ENCODE peak calls at places on chromosomes 5 and 9, in four cellular contexts. One of them, this sample, is unnamed.

GRCh38 chr9:133690111-133690561 is 48.0 kb downstream of the SARDH start:
- DNase-seq in ureter: no peak
- DNase-seq in GM12891: no peak
- DNase-seq in neural crest cell: no peak
- DNase-seq in this sample: no peak

GRCh38 chr5:175842947-175843793 is 28.2 kb upstream of the CPLX2 start:
- DNase-seq in neural crest cell: no peak
- DNase-seq in GM12891: no peak
- DNase-seq in ureter: no peak
- DNase-seq in this sample: no peak

GRCh38 chr5:116363780-116364179 is 210.8 kb downstream of the SEMA6A start:
- DNase-seq in ureter: no peak
- DNase-seq in GM12891: no peak
- DNase-seq in neural crest cell: no peak
- DNase-seq in this sample: no peak

GRCh38 chr9:108445431-108446018 is 410.3 kb downstream of the ACTL7B start:
- DNase-seq in neural crest cell: peak
- DNase-seq in ureter: no peak
- DNase-seq in GM12891: no peak
- DNase-seq in this sample: no peak

GRCh38 chr5:149358294-149358651 is 427 bp downstream of the PCYOX1L start:
- DNase-seq in ureter: no peak
- DNase-seq in neural crest cell: no peak
- DNase-seq in GM12891: no peak
- DNase-seq in this sample: peak

GRCh38 chr9:98783518-98784226 is 12.7 kb downstream of the ANKS6 start:
- DNase-seq in ureter: no peak
- DNase-seq in GM12891: no peak
- DNase-seq in neural crest cell: no peak
- DNase-seq in this sample: no peak

GRCh38 chr5:120436996-120437395 is 27.1 kb upstream of the PRR16 start:
- DNase-seq in ureter: no peak
- DNase-seq in GM12891: no peak
- DNase-seq in neural crest cell: no peak
- DNase-seq in this sample: no peak

GRCh38 chr5:27947088-27947487 is 908.7 kb upstream of the CDH9 start:
- DNase-seq in GM12891: no peak
- DNase-seq in neural crest cell: no peak
- DNase-seq in ureter: peak
- DNase-seq in this sample: no peak

GRCh38 chr5:135565256-135565655 is 13.5 kb downstream of the CXCL14 start:
- DNase-seq in ureter: no peak
- DNase-seq in neural crest cell: no peak
- DNase-seq in GM12891: no peak
- DNase-seq in this sample: no peak

GRCh38 chr5:151239237-151239861 is 13.6 kb upstream of the GM2A start:
- DNase-seq in neural crest cell: peak
- DNase-seq in ureter: peak
- DNase-seq in GM12891: no peak
- DNase-seq in this sample: peak

GRCh38 chr5:138948391-138949222 is 73.5 kb upstream of the LRRTM2 start:
- DNase-seq in ureter: no peak
- DNase-seq in GM12891: no peak
- DNase-seq in neural crest cell: no peak
- DNase-seq in this sample: no peak

GRCh38 chr5:148011407-148012124 is 52.2 kb upstream of the SPINK5 start:
- DNase-seq in neural crest cell: no peak
- DNase-seq in GM12891: no peak
- DNase-seq in ureter: peak
- DNase-seq in this sample: no peak

GRCh38 chr5:90558344-90559192 is at the start of gene ADGRV1:
- DNase-seq in GM12891: peak
- DNase-seq in ureter: no peak
- DNase-seq in neural crest cell: peak
- DNase-seq in this sample: no peak

GRCh38 chr9:78363221-78363620 is 66.3 kb downstream of the PSAT1 start:
- DNase-seq in neural crest cell: no peak
- DNase-seq in GM12891: no peak
- DNase-seq in ureter: no peak
- DNase-seq in this sample: no peak

GRCh38 chr5:103523319-103523718 is 39.3 kb downstream of the NUDT12 start:
- DNase-seq in ureter: peak
- DNase-seq in neural crest cell: no peak
- DNase-seq in GM12891: no peak
- DNase-seq in this sample: no peak

GRCh38 chr5:39494099-39494498 is 69.3 kb upstream of the DAB2 start:
- DNase-seq in ureter: no peak
- DNase-seq in neural crest cell: no peak
- DNase-seq in GM12891: no peak
- DNase-seq in this sample: no peak

GRCh38 chr5:52856564-52856963 is 68.8 kb downstream of the ITGA1 start:
- DNase-seq in neural crest cell: no peak
- DNase-seq in ureter: no peak
- DNase-seq in GM12891: no peak
- DNase-seq in this sample: no peak

GRCh38 chr5:88288798-88289197 is 20.2 kb upstream of the TMEM161B start:
- DNase-seq in neural crest cell: no peak
- DNase-seq in ureter: no peak
- DNase-seq in GM12891: no peak
- DNase-seq in this sample: no peak

GRCh38 chr5:167594750-167595149 is 696.7 kb upstream of the WWC1 start:
- DNase-seq in neural crest cell: no peak
- DNase-seq in GM12891: no peak
- DNase-seq in ureter: no peak
- DNase-seq in this sample: no peak

GRCh38 chr5:37665889-37666288 is 174.0 kb downstream of the GDNF start:
- DNase-seq in neural crest cell: no peak
- DNase-seq in GM12891: no peak
- DNase-seq in ureter: no peak
- DNase-seq in this sample: no peak

GRCh38 chr9:20636883-20637440 is 14.7 kb upstream of the MLLT3 start:
- DNase-seq in GM12891: no peak
- DNase-seq in neural crest cell: no peak
- DNase-seq in ureter: no peak
- DNase-seq in this sample: no peak

GRCh38 chr5:157523976-157524375 is 51.6 kb downstream of the ADAM19 start:
- DNase-seq in GM12891: no peak
- DNase-seq in neural crest cell: no peak
- DNase-seq in ureter: no peak
- DNase-seq in this sample: no peak

GRCh38 chr9:34072410-34072809 is 23.7 kb upstream of the UBAP2 start:
- DNase-seq in ureter: peak
- DNase-seq in neural crest cell: no peak
- DNase-seq in GM12891: no peak
- DNase-seq in this sample: no peak

GRCh38 chr9:96021616-96022444 is 146.3 kb downstream of the ERCC6L2 start:
- DNase-seq in GM12891: no peak
- DNase-seq in neural crest cell: peak
- DNase-seq in ureter: no peak
- DNase-seq in this sample: no peak

GRCh38 chr9:120477534-120478001 is 102.4 kb downstream of the CDK5RAP2 start:
- DNase-seq in GM12891: peak
- DNase-seq in ureter: peak
- DNase-seq in neural crest cell: peak
- DNase-seq in this sample: peak

GRCh38 chr5:133041157-133041784 is 10.5 kb upstream of the HSPA4 start:
- DNase-seq in ureter: no peak
- DNase-seq in neural crest cell: no peak
- DNase-seq in GM12891: no peak
- DNase-seq in this sample: no peak

GRCh38 chr9:1005043-1005667 is 28.7 kb downstream of the DMRT3 start:
- DNase-seq in GM12891: no peak
- DNase-seq in ureter: no peak
- DNase-seq in neural crest cell: peak
- DNase-seq in this sample: peak

GRCh38 chr9:131704988-131705387 is 34.9 kb downstream of the RAPGEF1 start:
- DNase-seq in neural crest cell: no peak
- DNase-seq in ureter: no peak
- DNase-seq in GM12891: no peak
- DNase-seq in this sample: no peak

GRCh38 chr5:138138949-138139775 is at the start of gene NME5:
- DNase-seq in ureter: peak
- DNase-seq in GM12891: peak
- DNase-seq in neural crest cell: peak
- DNase-seq in this sample: no peak

GRCh38 chr9:99000480-99001395 is 57.0 kb downstream of the COL15A1 start:
- DNase-seq in neural crest cell: peak
- DNase-seq in ureter: peak
- DNase-seq in GM12891: peak
- DNase-seq in this sample: peak

GRCh38 chr9:95171001-95171400 is 146.5 kb downstream of the FANCC start:
- DNase-seq in neural crest cell: no peak
- DNase-seq in GM12891: no peak
- DNase-seq in ureter: no peak
- DNase-seq in this sample: peak

GRCh38 chr5:179806250-179807045 is at the start of gene MGAT4B:
- DNase-seq in ureter: peak
- DNase-seq in GM12891: peak
- DNase-seq in neural crest cell: peak
- DNase-seq in this sample: peak

GRCh38 chr5:138177936-138178515 is 404 bp downstream of the BRD8 start:
- DNase-seq in ureter: no peak
- DNase-seq in GM12891: no peak
- DNase-seq in neural crest cell: peak
- DNase-seq in this sample: peak

GRCh38 chr9:136686534-136686793 is 793 bp downstream of the AGPAT2 start:
- DNase-seq in neural crest cell: no peak
- DNase-seq in GM12891: no peak
- DNase-seq in ureter: no peak
- DNase-seq in this sample: no peak

GRCh38 chr9:121691890-121692289 is 40.5 kb downstream of the DAB2IP start:
- DNase-seq in neural crest cell: no peak
- DNase-seq in GM12891: no peak
- DNase-seq in ureter: no peak
- DNase-seq in this sample: no peak

GRCh38 chr9:109409998-109410397 is 88.1 kb downstream of the PTPN3 start:
- DNase-seq in neural crest cell: no peak
- DNase-seq in ureter: no peak
- DNase-seq in GM12891: no peak
- DNase-seq in this sample: no peak

This sample was measured in OCI-LY7.